ENCODE peak calls at places on chromosomes 12 and 14, in four cellular contexts. One of them, this sample, is unnamed.

GRCh38 chr14:57382283-57382682 is 8.1 kb upstream of the NAA30 start:
- DNase-seq in heart right ventricle: no peak
- DNase-seq in neural progenitor cell: no peak
- DNase-seq in uterus: no peak
- DNase-seq in this sample: no peak

GRCh38 chr12:122942609-122943008 is 23.7 kb downstream of the ABCB9 start:
- DNase-seq in neural progenitor cell: no peak
- DNase-seq in heart right ventricle: no peak
- DNase-seq in uterus: no peak
- DNase-seq in this sample: no peak

GRCh38 chr12:95073698-95074520 is 491 bp upstream of the NR2C1 start:
- DNase-seq in heart right ventricle: no peak
- DNase-seq in uterus: no peak
- DNase-seq in neural progenitor cell: no peak
- DNase-seq in this sample: no peak

GRCh38 chr14:52069617-52070431 is 965 bp upstream of the NID2 start:
- DNase-seq in neural progenitor cell: peak; percentile 74
- DNase-seq in uterus: peak; percentile 57
- DNase-seq in heart right ventricle: no peak
- DNase-seq in this sample: no peak

GRCh38 chr12:80268924-80269749 is 169.8 kb downstream of the OTOGL start:
- DNase-seq in uterus: no peak
- DNase-seq in heart right ventricle: no peak
- DNase-seq in neural progenitor cell: no peak
- DNase-seq in this sample: no peak

GRCh38 chr12:96211989-96212388 is 17.8 kb downstream of the ELK3 start:
- DNase-seq in heart right ventricle: no peak
- DNase-seq in neural progenitor cell: no peak
- DNase-seq in uterus: peak; percentile 18
- DNase-seq in this sample: no peak

GRCh38 chr14:93997082-93997481 is at the start of gene CCDC197:
- DNase-seq in neural progenitor cell: no peak
- DNase-seq in heart right ventricle: no peak
- DNase-seq in uterus: no peak
- DNase-seq in this sample: no peak

GRCh38 chr12:1217191-1217949 is 226.3 kb downstream of the ERC1 start:
- DNase-seq in heart right ventricle: no peak
- DNase-seq in uterus: no peak
- DNase-seq in neural progenitor cell: peak; percentile 50
- DNase-seq in this sample: no peak

GRCh38 chr14:87131879-87132278 is 861.1 kb downstream of the GALC start:
- DNase-seq in uterus: peak; percentile 29
- DNase-seq in heart right ventricle: no peak
- DNase-seq in neural progenitor cell: no peak
- DNase-seq in this sample: no peak

GRCh38 chr12:90029317-90029716 is 320.7 kb upstream of the ATP2B1 start:
- DNase-seq in neural progenitor cell: no peak
- DNase-seq in uterus: no peak
- DNase-seq in heart right ventricle: no peak
- DNase-seq in this sample: no peak

GRCh38 chr12:103768467-103769123 is 72.4 kb downstream of the NT5DC3 start:
- DNase-seq in heart right ventricle: no peak
- DNase-seq in uterus: no peak
- DNase-seq in neural progenitor cell: no peak
- DNase-seq in this sample: no peak

GRCh38 chr12:92139634-92140555 is 5.8 kb downstream of the BTG1 start:
- DNase-seq in heart right ventricle: no peak
- DNase-seq in neural progenitor cell: no peak
- DNase-seq in uterus: no peak
- DNase-seq in this sample: no peak

GRCh38 chr12:22543246-22544037 is 900 bp downstream of the C2CD5 start:
- DNase-seq in heart right ventricle: peak; percentile 52
- DNase-seq in uterus: peak; percentile 39
- DNase-seq in neural progenitor cell: peak; percentile 59
- DNase-seq in this sample: peak; percentile 41

GRCh38 chr14:56224691-56225681 is 106.8 kb downstream of the PELI2 start:
- DNase-seq in heart right ventricle: no peak
- DNase-seq in uterus: no peak
- DNase-seq in neural progenitor cell: no peak
- DNase-seq in this sample: no peak

GRCh38 chr12:94805749-94806148 is 155.4 kb upstream of the TMCC3 start:
- DNase-seq in heart right ventricle: no peak
- DNase-seq in uterus: no peak
- DNase-seq in neural progenitor cell: peak; percentile 21
- DNase-seq in this sample: no peak

GRCh38 chr12:94074970-94075695 is 73.2 kb upstream of the PLXNC1 start:
- DNase-seq in uterus: peak; percentile 79
- DNase-seq in heart right ventricle: peak; percentile 57
- DNase-seq in neural progenitor cell: peak; percentile 62
- DNase-seq in this sample: peak; percentile 80

GRCh38 chr12:28388879-28389278 is 198.6 kb downstream of the CCDC91 start:
- DNase-seq in uterus: no peak
- DNase-seq in neural progenitor cell: no peak
- DNase-seq in heart right ventricle: no peak
- DNase-seq in this sample: no peak

GRCh38 chr12:65742481-65742971 is 81.8 kb upstream of the HMGA2 start:
- DNase-seq in uterus: no peak
- DNase-seq in heart right ventricle: peak; percentile 22
- DNase-seq in neural progenitor cell: peak; percentile 92
- DNase-seq in this sample: no peak

GRCh38 chr14:49879683-49880204 is 13.1 kb upstream of the ARF6 start:
- DNase-seq in uterus: peak; percentile 50
- DNase-seq in neural progenitor cell: peak; percentile 63
- DNase-seq in heart right ventricle: no peak
- DNase-seq in this sample: no peak

GRCh38 chr14:105419305-105420091 is at the start of gene MTA1:
- DNase-seq in uterus: no peak
- DNase-seq in heart right ventricle: peak; percentile 61
- DNase-seq in neural progenitor cell: peak; percentile 83
- DNase-seq in this sample: no peak

GRCh38 chr14:23537351-23538048 is 14.1 kb downstream of the ZFHX2 start:
- DNase-seq in uterus: no peak
- DNase-seq in heart right ventricle: no peak
- DNase-seq in neural progenitor cell: peak; percentile 63
- DNase-seq in this sample: no peak

GRCh38 chr14:99590746-99591555 is 13.1 kb downstream of the CCDC85C start:
- DNase-seq in heart right ventricle: peak; percentile 15
- DNase-seq in neural progenitor cell: no peak
- DNase-seq in uterus: peak; percentile 58
- DNase-seq in this sample: no peak

GRCh38 chr12:52251367-52252055 is 18.5 kb downstream of the KRT7 start:
- DNase-seq in neural progenitor cell: no peak
- DNase-seq in uterus: no peak
- DNase-seq in heart right ventricle: no peak
- DNase-seq in this sample: peak; percentile 31

GRCh38 chr12:46550266-46550879 is 177.8 kb upstream of the SLC38A2 start:
- DNase-seq in heart right ventricle: no peak
- DNase-seq in uterus: no peak
- DNase-seq in neural progenitor cell: no peak
- DNase-seq in this sample: no peak

GRCh38 chr12:25806271-25806670 is 152.2 kb upstream of the RASSF8 start:
- DNase-seq in heart right ventricle: no peak
- DNase-seq in neural progenitor cell: no peak
- DNase-seq in uterus: no peak
- DNase-seq in this sample: no peak

GRCh38 chr12:3222935-3223334 is 145.8 kb downstream of the TSPAN9 start:
- DNase-seq in neural progenitor cell: no peak
- DNase-seq in uterus: no peak
- DNase-seq in heart right ventricle: no peak
- DNase-seq in this sample: no peak

GRCh38 chr14:91931478-91932088 is 15.9 kb downstream of the FBLN5 start:
- DNase-seq in heart right ventricle: no peak
- DNase-seq in neural progenitor cell: no peak
- DNase-seq in uterus: no peak
- DNase-seq in this sample: peak; percentile 35

GRCh38 chr14:29814153-29815057 is 113.2 kb downstream of the PRKD1 start:
- DNase-seq in uterus: no peak
- DNase-seq in heart right ventricle: peak; percentile 69
- DNase-seq in neural progenitor cell: no peak
- DNase-seq in this sample: no peak

GRCh38 chr14:85409496-85410210 is 120.3 kb upstream of the FLRT2 start:
- DNase-seq in heart right ventricle: no peak
- DNase-seq in neural progenitor cell: no peak
- DNase-seq in uterus: no peak
- DNase-seq in this sample: no peak

GRCh38 chr12:6250343-6250742 is 50.1 kb downstream of the CD9 start:
- DNase-seq in heart right ventricle: no peak
- DNase-seq in uterus: no peak
- DNase-seq in neural progenitor cell: peak; percentile 37
- DNase-seq in this sample: peak; percentile 59

GRCh38 chr12:4379410-4379809 is at the start of gene FGF23:
- DNase-seq in heart right ventricle: peak; percentile 17
- DNase-seq in uterus: no peak
- DNase-seq in neural progenitor cell: peak; percentile 88
- DNase-seq in this sample: no peak

GRCh38 chr12:49568442-49568776 is 467 bp upstream of the MCRS1 start:
- DNase-seq in uterus: no peak
- DNase-seq in neural progenitor cell: no peak
- DNase-seq in heart right ventricle: no peak
- DNase-seq in this sample: no peak
- H3K4me3 ChIP-seq in uterus: peak overlapping the region; percentile 84
- H3K4me3 ChIP-seq in neural progenitor cell: peak overlapping the region; percentile 70
- H3K4me3 ChIP-seq in heart right ventricle: peak overlapping the region; percentile 88
- H3K4me3 ChIP-seq in this sample: peak overlapping the region; percentile 86

GRCh38 chr12:124498178-124498869 is 69.1 kb downstream of the NCOR2 start:
- DNase-seq in uterus: no peak
- DNase-seq in neural progenitor cell: no peak
- DNase-seq in heart right ventricle: peak; percentile 21
- DNase-seq in this sample: no peak

GRCh38 chr12:124500232-124501079 is 67.0 kb downstream of the NCOR2 start:
- DNase-seq in heart right ventricle: peak; percentile 40
- DNase-seq in neural progenitor cell: peak; percentile 76
- DNase-seq in uterus: no peak
- DNase-seq in this sample: no peak

GRCh38 chr12:124501080-124501642 is 66.3 kb downstream of the NCOR2 start:
- DNase-seq in neural progenitor cell: peak; percentile 52
- DNase-seq in uterus: no peak
- DNase-seq in heart right ventricle: peak; percentile 13
- DNase-seq in this sample: no peak

GRCh38 chr12:124498870-124499753 is 68.3 kb downstream of the NCOR2 start:
- DNase-seq in uterus: no peak
- DNase-seq in heart right ventricle: peak; percentile 24
- DNase-seq in neural progenitor cell: no peak
- DNase-seq in this sample: no peak

GRCh38 chr12:124499873-124500231 is 67.6 kb downstream of the NCOR2 start:
- DNase-seq in neural progenitor cell: no peak
- DNase-seq in heart right ventricle: no peak
- DNase-seq in uterus: no peak
- DNase-seq in this sample: no peak
- H3K4me1 ChIP-seq in neural progenitor cell: peaks cover 32% of the 10 kb centered on the region
- H3K4me1 ChIP-seq in heart right ventricle: peaks cover 94% of the 10 kb centered on the region
- H3K4me1 ChIP-seq in uterus: peaks cover 34% of the 10 kb centered on the region
- H3K4me1 ChIP-seq in this sample: peaks cover 53% of the 10 kb centered on the region

DNA sequence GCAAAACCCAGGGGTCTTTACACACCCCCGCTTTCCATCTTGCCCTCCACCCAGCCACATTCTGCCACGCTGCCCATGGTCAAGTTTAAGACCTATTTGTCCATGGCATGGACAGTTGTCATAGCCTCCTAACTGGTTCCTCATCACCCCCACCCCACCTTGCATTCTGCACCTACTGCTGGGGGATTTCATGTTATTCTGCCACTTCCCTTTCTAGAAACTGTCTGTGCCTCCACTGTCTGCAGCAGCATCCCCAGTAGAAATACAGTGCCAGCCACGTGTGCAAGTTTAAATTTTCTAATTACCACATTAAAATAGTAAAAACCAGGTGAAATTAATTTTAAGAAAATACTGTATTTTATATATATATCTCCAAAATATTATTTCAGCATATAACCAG is 63.2 kb downstream of the WDR20 start:
- DNase-seq in heart right ventricle: no peak
- DNase-seq in uterus: no peak
- DNase-seq in neural progenitor cell: no peak
- DNase-seq in this sample: no peak
- H3K27ac ChIP-seq in heart right ventricle: no peak overlapping the region
- H3K27ac ChIP-seq in uterus: no peak overlapping the region
- H3K27ac ChIP-seq in neural progenitor cell: no peak overlapping the region
- H3K27ac ChIP-seq in this sample: no peak overlapping the region

DNA sequence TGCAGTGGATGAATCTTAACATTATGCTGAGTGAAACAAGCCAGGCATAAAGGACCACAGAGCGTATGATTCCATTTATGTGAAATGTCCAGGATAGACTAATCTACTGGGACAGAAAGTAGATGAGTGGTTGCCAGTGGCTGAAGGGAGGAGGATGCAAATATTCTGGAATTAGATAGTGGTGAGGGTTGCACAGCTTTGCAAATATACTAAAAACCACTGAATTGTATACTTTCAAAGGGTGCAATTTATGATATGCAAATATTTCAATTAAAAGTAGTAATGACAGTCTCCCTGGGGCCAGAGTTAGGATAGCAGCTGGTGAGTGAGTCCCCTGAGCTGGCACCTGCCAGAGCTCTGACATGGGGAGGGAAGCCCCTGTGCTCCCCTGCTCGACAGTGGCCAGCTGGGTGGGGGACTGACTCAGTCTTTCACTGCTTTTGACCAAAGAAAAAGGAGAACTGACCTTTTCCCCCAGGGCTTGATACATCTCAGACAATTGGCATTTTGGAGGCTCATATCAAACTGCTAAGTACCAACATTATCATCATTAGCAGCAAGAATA is 116.4 kb downstream of the GCH1 start:
- DNase-seq in neural progenitor cell: no peak
- DNase-seq in heart right ventricle: no peak
- DNase-seq in uterus: no peak
- DNase-seq in this sample: no peak
- H3K4me3 ChIP-seq in neural progenitor cell: no peak overlapping the region
- H3K4me3 ChIP-seq in heart right ventricle: no peak overlapping the region
- H3K4me3 ChIP-seq in uterus: no peak overlapping the region
- H3K4me3 ChIP-seq in this sample: no peak overlapping the region

GRCh38 chr14:89255012-89255411 is 162.0 kb downstream of the FOXN3 start:
- DNase-seq in uterus: no peak
- DNase-seq in neural progenitor cell: no peak
- DNase-seq in heart right ventricle: no peak
- DNase-seq in this sample: no peak

GRCh38 chr14:89256273-89256672 is 160.8 kb downstream of the FOXN3 start:
- DNase-seq in heart right ventricle: no peak
- DNase-seq in uterus: peak; percentile 26
- DNase-seq in neural progenitor cell: no peak
- DNase-seq in this sample: no peak

GRCh38 chr14:89254201-89254919 is 162.7 kb downstream of the FOXN3 start:
- DNase-seq in neural progenitor cell: no peak
- DNase-seq in heart right ventricle: no peak
- DNase-seq in uterus: no peak
- DNase-seq in this sample: no peak

GRCh38 chr14:89256951-89257350 is 160.1 kb downstream of the FOXN3 start:
- DNase-seq in neural progenitor cell: no peak
- DNase-seq in heart right ventricle: no peak
- DNase-seq in uterus: no peak
- DNase-seq in this sample: no peak

DNA sequence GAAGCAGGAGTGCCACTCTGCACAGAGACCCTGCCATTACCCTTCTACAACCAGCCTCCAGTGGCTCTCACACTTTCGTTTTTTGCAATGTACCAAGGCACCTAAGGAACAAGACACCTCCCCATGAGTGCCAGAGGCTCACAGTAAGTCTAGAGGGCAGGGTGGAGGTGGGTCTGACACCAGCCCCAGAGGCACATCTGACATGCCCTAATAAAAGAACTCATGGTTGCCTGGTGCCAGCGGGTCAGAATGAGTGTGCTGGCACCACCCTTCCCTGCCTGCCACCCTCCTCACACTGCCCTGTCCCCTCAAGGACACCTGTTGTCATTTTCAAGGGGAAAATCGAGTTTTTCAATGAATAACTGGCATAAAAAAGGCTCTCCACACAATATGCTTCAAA is 161.2 kb downstream of the FOXN3 start:
- DNase-seq in heart right ventricle: no peak
- DNase-seq in neural progenitor cell: no peak
- DNase-seq in uterus: no peak
- DNase-seq in this sample: no peak
- H3K4me1 ChIP-seq in heart right ventricle: peaks cover 31% of the 10 kb centered on the region
- H3K4me1 ChIP-seq in neural progenitor cell: peaks cover 3% of the 10 kb centered on the region
- H3K4me1 ChIP-seq in uterus: no peaks in the 10 kb centered on the region
- H3K4me1 ChIP-seq in this sample: no peaks in the 10 kb centered on the region